ENCODE peak calls at places on chromosome 14, in seven cellular contexts. I is HepG2, G is K562, V is HCT116, C is SK-N-SH, B is GM12878, T is H1. O is an unnamed sample.

GRCh38 chr14:54776361-54777001 is 126.1 kb downstream of the GCH1 start:
- DNase-seq in I (no peak), G (no peak), V (no peak), C (peak), B (peak), T (no peak), O (no peak)

GRCh38 chr14:100328495-100329163 is 5.5 kb downstream of the SLC25A47 start:
- DNase-seq in I (no peak), G (no peak), V (no peak), C (no peak), B (no peak), T (no peak), O (no peak)

GRCh38 chr14:100072783-100073346 is 7.6 kb downstream of the EVL start:
- DNase-seq in I (no peak), G (peak), V (peak), C (no peak), B (no peak), T (peak), O (no peak)

GRCh38 chr14:23512156-23512555 is 39.4 kb downstream of the ZFHX2 start:
- DNase-seq in I (no peak), G (no peak), V (no peak), C (peak), B (no peak), T (no peak), O (no peak)

GRCh38 chr14:65070710-65071033 is 31.6 kb downstream of the MAX start:
- DNase-seq in I (no peak), G (no peak), V (no peak), C (peak), B (no peak), T (no peak), O (no peak)

GRCh38 chr14:106372870-106373657 is 846.7 kb downstream of the TMEM121 start:
- DNase-seq in I (peak), G (peak), V (peak), C (peak), B (no peak), T (peak), O (peak)

GRCh38 chr14:35164849-35165248 is 42.5 kb downstream of the PRORP start:
- DNase-seq in I (no peak), G (no peak), V (no peak), C (no peak), B (no peak), T (no peak), O (no peak)

GRCh38 chr14:53849549-53849948 is 107.1 kb downstream of the BMP4 start:
- DNase-seq in I (no peak), G (no peak), V (no peak), C (no peak), B (no peak), T (no peak), O (no peak)

GRCh38 chr14:95137804-95138167 is 19.5 kb downstream of the DICER1 start:
- DNase-seq in I (no peak), G (no peak), V (no peak), C (no peak), B (no peak), T (no peak), O (no peak)

GRCh38 chr14:71856199-71856919 is 75.9 kb upstream of the RGS6 start:
- DNase-seq in I (no peak), G (peak), V (no peak), C (no peak), B (peak), T (no peak), O (no peak)

GRCh38 chr14:102183922-102184677 is 44.4 kb downstream of the WDR20 start:
- DNase-seq in I (no peak), G (no peak), V (no peak), C (no peak), B (no peak), T (no peak), O (no peak)

GRCh38 chr14:103427485-103428443 is 42.5 kb downstream of the MARK3 start:
- DNase-seq in I (no peak), G (peak), V (no peak), C (no peak), B (peak), T (no peak), O (no peak)

GRCh38 chr14:51219473-51220448 is 20.3 kb upstream of the TMX1 start:
- DNase-seq in I (peak), G (peak), V (no peak), C (no peak), B (no peak), T (no peak), O (no peak)

GRCh38 chr14:103517626-103518415 is 4.8 kb downstream of the CKB start:
- DNase-seq in I (no peak), G (no peak), V (no peak), C (peak), B (no peak), T (peak), O (no peak)

GRCh38 chr14:100124551-100125088 is 34.8 kb downstream of the DEGS2 start:
- DNase-seq in I (no peak), G (no peak), V (no peak), C (no peak), B (no peak), T (no peak), O (no peak)

GRCh38 chr14:93936245-93936644 is 9.1 kb downstream of the FAM181A start:
- DNase-seq in I (no peak), G (peak), V (no peak), C (peak), B (no peak), T (no peak), O (no peak)

GRCh38 chr14:92898732-92899131 is 24.2 kb upstream of the CHGA start:
- DNase-seq in I (no peak), G (no peak), V (no peak), C (no peak), B (no peak), T (no peak), O (no peak)

DNA sequence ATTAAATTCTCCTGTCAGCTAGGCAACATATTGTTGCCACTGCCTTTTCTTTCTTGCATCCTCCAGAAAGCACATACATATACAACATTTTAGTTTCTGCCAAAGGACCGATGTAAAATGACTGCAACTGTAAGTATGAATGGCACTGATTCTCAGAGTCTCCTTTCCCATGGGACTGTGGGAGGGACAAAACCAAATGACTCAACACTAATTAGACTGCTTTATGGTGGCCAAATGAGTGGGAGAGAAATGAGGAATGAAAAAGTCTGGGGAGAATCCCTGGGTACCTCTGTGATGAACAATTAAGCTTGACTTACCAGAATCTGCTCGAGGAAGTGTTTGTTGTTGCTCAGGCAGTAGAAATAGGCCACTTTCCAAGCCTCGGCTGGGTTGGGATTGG is 10.2 kb downstream of the ZFYVE26 start:
- DNase-seq in I (no peak), G (no peak), V (no peak), C (no peak), B (no peak), T (no peak), O (no peak)
- TF ChIP-seq SIN3A in I (no peak), G (no peak), V (no peak), C (no peak), B (no peak), T (no peak), O (no peak)

GRCh38 chr14:74243051-74243450 is 3.8 kb downstream of the VSX2 start:
- DNase-seq in I (no peak), G (no peak), V (no peak), C (no peak), B (no peak), T (no peak), O (no peak)

GRCh38 chr14:74239848-74240793 is 872 bp downstream of the VSX2 start:
- DNase-seq in I (no peak), G (no peak), V (no peak), C (peak), B (no peak), T (peak), O (no peak)

GRCh38 chr14:74240794-74241610 is 1.8 kb downstream of the VSX2 start:
- DNase-seq in I (no peak), G (no peak), V (no peak), C (peak), B (no peak), T (peak), O (no peak)

GRCh38 chr14:74242055-74243042 is 3.1 kb downstream of the VSX2 start:
- DNase-seq in I (no peak), G (no peak), V (no peak), C (no peak), B (no peak), T (no peak), O (no peak)

DNA sequence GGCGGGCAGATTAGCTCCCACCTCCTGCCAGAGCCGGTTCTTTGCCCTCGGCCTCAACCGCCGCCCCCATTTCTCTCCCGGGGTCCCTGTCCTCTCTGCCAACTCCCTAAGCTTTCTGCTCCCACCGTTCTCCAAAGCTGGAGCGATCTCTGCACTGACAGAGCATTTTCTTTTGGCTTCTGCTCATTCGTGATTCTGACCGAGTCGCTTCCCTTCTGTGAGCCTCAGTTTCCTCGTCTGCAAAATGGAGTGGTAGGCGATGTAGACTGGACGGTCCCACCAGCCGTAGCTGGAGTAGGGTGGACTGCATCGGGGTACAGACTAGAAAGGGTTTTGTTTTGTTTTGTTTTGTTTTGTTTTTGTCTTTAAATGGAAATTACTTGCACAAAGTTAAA is 2.4 kb downstream of the VSX2 start:
- DNase-seq in I (no peak), G (no peak), V (no peak), C (no peak), B (no peak), T (no peak), O (no peak)
- TF ChIP-seq POLR2AphosphoS5 in I (no peak), G (no peak), V (no peak), C (no peak), B (no peak), T (no peak), O (no peak)

DNA sequence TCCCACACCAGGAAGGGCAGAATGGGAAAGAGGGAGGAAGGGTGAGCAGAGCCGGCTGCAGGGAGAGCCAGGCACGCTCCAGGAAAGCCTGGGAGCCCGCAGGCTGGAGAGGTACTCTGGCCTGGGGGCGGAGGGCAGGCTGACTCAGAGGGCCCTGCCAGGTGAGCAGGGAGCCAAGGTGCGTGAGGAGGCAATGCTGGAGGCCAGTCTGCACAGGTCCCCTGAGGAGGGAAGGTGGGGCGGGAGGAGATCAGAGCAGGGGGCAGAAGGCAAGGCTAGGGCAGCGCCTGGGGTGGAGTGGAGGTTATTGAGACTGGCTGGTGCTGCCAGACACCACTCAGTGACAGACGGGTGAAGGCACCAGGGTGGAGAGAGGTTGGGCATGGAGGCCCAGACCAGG is 385.0 kb downstream of the BCL11B start:
- DNase-seq in I (no peak), G (no peak), V (no peak), C (no peak), B (no peak), T (no peak), O (no peak)
- TF ChIP-seq SIN3A in I (no peak), G (no peak), V (no peak), C (no peak), B (no peak), T (no peak), O (no peak)

DNA sequence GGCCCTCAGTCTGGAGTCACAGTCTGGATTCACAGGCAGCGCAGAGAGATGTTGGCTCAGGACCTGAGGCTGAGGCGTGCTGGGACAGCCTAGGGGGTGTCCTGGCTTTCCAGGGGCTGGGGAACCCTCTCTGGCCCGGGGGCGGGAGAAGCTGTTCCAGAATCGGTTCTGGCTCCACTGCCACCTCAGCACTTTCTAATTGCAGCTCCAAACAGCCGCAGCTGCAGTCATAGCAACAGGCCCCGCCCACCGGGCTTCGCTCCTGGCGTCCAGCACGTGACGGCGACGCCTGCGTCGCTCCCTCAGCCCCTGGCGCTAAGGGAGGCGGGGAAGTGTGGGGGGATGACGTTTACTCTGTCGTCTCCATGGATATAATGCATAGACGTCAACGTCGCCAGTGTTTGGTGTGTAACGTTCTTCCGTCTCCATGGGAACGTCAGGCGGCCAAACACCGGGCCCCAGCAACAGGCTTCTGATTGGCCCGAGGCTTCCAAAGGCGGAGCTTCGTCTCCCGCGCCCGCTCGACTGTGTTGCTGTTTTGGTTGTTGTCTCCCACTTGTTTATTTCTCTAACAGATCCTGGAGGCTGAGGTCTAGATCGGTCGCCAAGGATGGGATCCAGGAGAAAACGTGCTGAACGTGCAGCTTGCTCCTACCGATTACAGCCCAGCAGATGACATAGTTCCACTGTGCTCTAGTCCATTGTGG is 19.7 kb upstream of the FOS start:
- DNase-seq in I (peak), G (peak), V (peak), C (peak), B (peak), T (peak), O (peak)
- TF ChIP-seq POLR2AphosphoS5 in I (peak), G (no peak), V (no peak), C (peak), B (peak), T (peak), O (no peak)

GRCh38 chr14:63432228-63432627 is 110.9 kb downstream of the PPP2R5E start:
- DNase-seq in I (no peak), G (no peak), V (no peak), C (no peak), B (no peak), T (no peak), O (no peak)
- TF ChIP-seq SIN3A in I (no peak), G (no peak), V (no peak), C (no peak), B (no peak), T (no peak), O (no peak)